ENCODE peak calls at places on chromosomes 3 and 15, in four cellular contexts. F, D, Z and T are unnamed samples.
A peak's percentile ranks its signal among the peaks of the same experiment; 100 is the strongest.

GRCh38 chr15:78003539-78004008 is 73.9 kb downstream of the TBC1D2B start:
- DNase-seq in F (no peak), D (no peak), Z (peak; percentile 81), T (no peak)

GRCh38 chr3:119018690-119019463 is 15.8 kb downstream of the IGSF11 start:
- DNase-seq in D (no peak), Z (no peak), F (peak; percentile 40), T (peak; percentile 91)

GRCh38 chr15:100940785-100941379 is 21.7 kb downstream of the LRRK1 start:
- DNase-seq in Z (no peak), F (no peak), D (no peak), T (no peak)

GRCh38 chr3:189334064-189334920 is 162.5 kb downstream of the TPRG1 start:
- DNase-seq in Z (no peak), D (no peak), F (no peak), T (no peak)

GRCh38 chr3:129836381-129837056 is 57.0 kb downstream of the TMCC1 start:
- DNase-seq in F (no peak), Z (no peak), D (no peak), T (no peak)

GRCh38 chr3:178568152-178568753 is 32.0 kb downstream of the KCNMB2 start:
- DNase-seq in D (no peak), Z (no peak), F (no peak), T (no peak)

GRCh38 chr3:175552929-175553328 is 693.8 kb downstream of the NAALADL2 start:
- DNase-seq in F (no peak), D (no peak), Z (no peak), T (no peak)

GRCh38 chr3:194100856-194101390 is 35.0 kb upstream of the HES1 start:
- DNase-seq in D (no peak), F (no peak), Z (no peak), T (no peak)

GRCh38 chr15:78024883-78025282 is 52.6 kb downstream of the TBC1D2B start:
- DNase-seq in Z (no peak), F (no peak), D (no peak), T (no peak)

GRCh38 chr15:80804970-80805495 is 25.9 kb downstream of the CEMIP start:
- DNase-seq in D (no peak), F (no peak), Z (no peak), T (no peak)

GRCh38 chr3:94036909-94037507 is 8.6 kb upstream of the STX19 start:
- DNase-seq in F (no peak), D (peak; percentile 5), Z (no peak), T (peak; percentile 12)

GRCh38 chr3:14138109-14138877 is 13.4 kb downstream of the TMEM43 start:
- DNase-seq in D (no peak), F (no peak), Z (no peak), T (no peak)

GRCh38 chr3:180123928-180124327 is 87.2 kb upstream of the PEX5L start:
- DNase-seq in Z (no peak), F (no peak), D (no peak), T (no peak)

GRCh38 chr15:68700395-68701123 is 120.1 kb downstream of the ANP32A start:
- DNase-seq in Z (peak; percentile 81), F (peak; percentile 49), D (no peak), T (peak; percentile 85)

GRCh38 chr15:44035781-44036699 is 159.0 kb downstream of the FRMD5 start:
- DNase-seq in Z (no peak), F (no peak), D (no peak), T (no peak)

GRCh38 chr3:61141697-61142096 is 109.6 kb downstream of the FHIT start:
- DNase-seq in F (no peak), Z (no peak), D (no peak), T (no peak)

GRCh38 chr15:80242132-80242769 is 9.8 kb downstream of the CTXND1 start:
- DNase-seq in F (no peak), D (no peak), Z (no peak), T (no peak)

GRCh38 chr3:60912142-60912541 is 339.1 kb downstream of the FHIT start:
- DNase-seq in D (no peak), F (no peak), Z (no peak), T (no peak)